ENCODE peak calls at places on chromosomes 6 and 20, in four cellular contexts. P, U, L and C are unnamed samples. For H3K9me3, the result is how much of the 10 kb centered on the place peaks cover.

GRCh38 chr6:89745728-89746127 is 73.9 kb downstream of the MDN1 start:
- DNase-seq in P (no peak), U (peak), L (no peak), C (no peak)

GRCh38 chr6:68447112-68447511 is 188.0 kb upstream of the ADGRB3 start:
- DNase-seq in P (no peak), U (no peak), L (no peak), C (no peak)

GRCh38 chr6:53410508-53411258 is 61.9 kb upstream of the ELOVL5 start:
- DNase-seq in P (peak), U (no peak), L (peak), C (peak)

GRCh38 chr20:43942661-43943285 is 28.1 kb downstream of the TOX2 start:
- DNase-seq in P (no peak), U (no peak), L (peak), C (peak)

GRCh38 chr20:38941726-38942389 is 15.6 kb downstream of the FAM83D start:
- DNase-seq in P (no peak), U (no peak), L (no peak), C (no peak)

GRCh38 chr6:32637219-32637880 is at the start of gene HLA-DQA1:
- DNase-seq in P (no peak), U (no peak), L (peak), C (peak)

GRCh38 chr20:53608456-53609413 is 15.1 kb upstream of the ZNF217 start:
- DNase-seq in P (peak), U (no peak), L (no peak), C (no peak)

GRCh38 chr20:1632228-1632577 is 12.4 kb upstream of the SIRPB1 start:
- DNase-seq in P (no peak), U (no peak), L (peak), C (no peak)

GRCh38 chr6:128310061-128310460 is 210.3 kb downstream of the PTPRK start:
- DNase-seq in P (no peak), U (no peak), L (no peak), C (no peak)

GRCh38 chr6:108653864-108654402 is 93.2 kb downstream of the FOXO3 start:
- DNase-seq in P (peak), U (no peak), L (peak), C (no peak)

GRCh38 chr20:61646986-61647385 is 394.9 kb downstream of the CDH4 start:
- DNase-seq in P (no peak), U (no peak), L (no peak), C (no peak)

GRCh38 chr20:40233401-40233800 is 455.6 kb downstream of the MAFB start:
- DNase-seq in P (no peak), U (no peak), L (no peak), C (no peak)

GRCh38 chr6:155958550-155958949 is 502.9 kb upstream of the NOX3 start:
- DNase-seq in P (no peak), U (no peak), L (peak), C (no peak)

GRCh38 chr6:75532521-75532920 is 38.9 kb upstream of the FILIP1 start:
- DNase-seq in P (no peak), U (no peak), L (peak), C (peak)

GRCh38 chr20:2932497-2932896 is 59.2 kb downstream of the PTPRA start:
- DNase-seq in P (no peak), U (no peak), L (no peak), C (no peak)

GRCh38 chr6:29887330-29887818 is 55.0 kb upstream of the HLA-A start:
- DNase-seq in P (peak), U (no peak), L (peak), C (peak)

GRCh38 chr6:35544748-35545361 is 32.2 kb upstream of the TULP1 start:
- DNase-seq in P (no peak), U (no peak), L (peak), C (peak)

GRCh38 chr6:167968091-167968490 is 29.4 kb upstream of the KIF25 start:
- DNase-seq in P (no peak), U (no peak), L (peak), C (no peak)

GRCh38 chr6:162147281-162147680 is 580.3 kb downstream of the PRKN start:
- DNase-seq in P (no peak), U (no peak), L (no peak), C (no peak)

GRCh38 chr6:53095716-53096115 is 30.5 kb downstream of the FBXO9 start:
- DNase-seq in P (no peak), U (no peak), L (no peak), C (no peak)

GRCh38 chr20:44582321-44583025 is at the start of gene PKIG:
- DNase-seq in P (peak), U (peak), L (no peak), C (peak)

GRCh38 chr6:44386929-44387345 is 569 bp upstream of the CDC5L start:
- DNase-seq in P (peak), U (peak), L (peak), C (peak)

DNA sequence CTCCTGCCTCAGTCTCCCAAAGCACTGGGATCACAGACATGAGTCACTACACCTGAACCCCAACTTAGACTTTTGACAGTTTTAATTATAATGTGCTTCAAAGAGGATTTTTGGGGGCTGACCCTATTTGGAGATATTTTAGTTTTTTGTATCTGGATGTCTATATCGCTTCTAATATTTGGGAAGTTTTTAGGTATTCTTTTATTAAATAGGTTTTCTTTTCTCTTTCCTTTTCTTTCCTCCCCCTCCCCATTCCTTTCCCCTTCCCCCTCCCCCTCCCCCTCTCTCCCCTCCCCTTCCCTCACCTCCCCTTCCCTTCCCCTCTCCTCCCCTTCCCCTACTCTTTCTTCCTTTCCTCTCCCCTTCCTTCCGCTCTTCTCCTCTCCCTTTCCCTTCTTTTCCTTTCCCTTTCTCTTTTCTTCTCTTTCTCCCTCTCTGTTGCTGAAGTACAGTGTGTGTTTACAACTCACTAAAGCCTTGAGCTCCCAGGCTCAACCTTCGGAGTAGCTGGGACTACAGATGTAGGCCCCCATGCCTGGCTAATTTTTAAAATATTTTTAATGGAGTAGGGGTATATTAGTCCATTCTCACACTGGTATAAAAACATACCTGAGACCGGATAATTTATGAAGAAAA is 24.4 kb upstream of the NKX2-4 start:
- DNase-seq in P (no peak), U (no peak), L (no peak), C (no peak)
- H3K9me3 ChIP-seq in P (under half), U (under half), L (under half), C (under half)

DNA sequence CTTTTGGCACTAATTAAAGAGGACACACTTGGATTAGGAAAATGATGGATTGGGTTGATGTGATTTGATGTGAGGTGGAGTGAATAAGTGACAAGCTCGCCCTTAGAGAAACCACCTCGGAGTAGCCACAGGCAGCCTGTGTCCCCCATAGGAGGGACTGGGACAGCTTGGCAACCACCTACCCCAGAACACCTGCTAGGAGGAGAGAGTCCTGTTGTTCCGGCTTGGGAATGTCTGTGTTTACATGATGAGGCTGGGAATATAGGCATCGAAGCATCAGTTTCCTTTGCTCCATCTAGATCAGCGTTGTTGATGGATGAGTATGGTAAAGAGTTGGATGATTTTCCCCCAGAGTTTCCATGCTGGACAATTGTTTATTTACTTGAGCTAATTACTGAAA is 44.4 kb downstream of the PHACTR3 start:
- DNase-seq in P (no peak), U (no peak), L (no peak), C (no peak)
- H3K9me3 ChIP-seq in P (under half), U (under half), L (under half), C (under half)

GRCh38 chr6:1175877-1176276 is 136.0 kb upstream of the FOXQ1 start:
- DNase-seq in P (no peak), U (no peak), L (no peak), C (peak)

GRCh38 chr6:1179571-1180459 is 132.1 kb upstream of the FOXQ1 start:
- DNase-seq in P (no peak), U (no peak), L (peak), C (no peak)

GRCh38 chr6:1178590-1178989 is 133.3 kb upstream of the FOXQ1 start:
- DNase-seq in P (no peak), U (no peak), L (no peak), C (no peak)

GRCh38 chr6:1181939-1182338 is 130.0 kb upstream of the FOXQ1 start:
- DNase-seq in P (no peak), U (no peak), L (peak), C (peak)

DNA sequence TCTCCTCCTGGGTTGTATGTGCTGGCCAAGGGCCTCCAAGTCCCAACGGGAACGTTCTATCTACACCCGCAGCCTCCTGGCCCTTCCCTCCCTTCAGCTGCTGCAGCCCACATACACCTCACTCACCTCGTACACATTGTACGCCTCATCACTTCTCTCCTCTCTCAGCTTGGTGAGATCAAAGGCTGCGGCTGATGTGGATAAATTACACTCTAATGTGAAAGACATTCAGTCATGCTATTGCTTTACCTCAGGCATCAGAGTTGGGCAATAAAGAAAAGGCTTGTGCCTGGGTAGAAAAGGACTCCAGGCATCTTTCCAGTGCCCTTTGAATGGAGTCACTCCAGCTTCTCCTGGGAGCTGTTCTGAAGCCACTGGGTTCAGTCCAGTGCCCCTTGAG is 135.3 kb upstream of the FOXQ1 start:
- DNase-seq in P (no peak), U (no peak), L (no peak), C (peak)
- H3K9me3 ChIP-seq in P (under half), U (under half), L (under half), C (under half)

GRCh38 chr20:51305316-51306052 is 237.0 kb downstream of the NFATC2 start:
- DNase-seq in P (no peak), U (no peak), L (no peak), C (no peak)
- H3K9me3 ChIP-seq in P (under half), U (under half), L (under half), C (under half)

GRCh38 chr6:81023708-81024107 is 728.8 kb downstream of the TENT5A start:
- DNase-seq in P (no peak), U (no peak), L (no peak), C (no peak)

GRCh38 chr6:81031429-81031828 is 721.1 kb downstream of the TENT5A start:
- DNase-seq in P (no peak), U (no peak), L (no peak), C (no peak)

GRCh38 chr6:81023007-81023582 is 729.4 kb downstream of the TENT5A start:
- DNase-seq in P (no peak), U (no peak), L (peak), C (no peak)

GRCh38 chr6:81026041-81026553 is 726.4 kb downstream of the TENT5A start:
- DNase-seq in P (no peak), U (no peak), L (no peak), C (no peak)
- H3K9me3 ChIP-seq in P (under half), U (under half), L (under half), C (under half)

DNA sequence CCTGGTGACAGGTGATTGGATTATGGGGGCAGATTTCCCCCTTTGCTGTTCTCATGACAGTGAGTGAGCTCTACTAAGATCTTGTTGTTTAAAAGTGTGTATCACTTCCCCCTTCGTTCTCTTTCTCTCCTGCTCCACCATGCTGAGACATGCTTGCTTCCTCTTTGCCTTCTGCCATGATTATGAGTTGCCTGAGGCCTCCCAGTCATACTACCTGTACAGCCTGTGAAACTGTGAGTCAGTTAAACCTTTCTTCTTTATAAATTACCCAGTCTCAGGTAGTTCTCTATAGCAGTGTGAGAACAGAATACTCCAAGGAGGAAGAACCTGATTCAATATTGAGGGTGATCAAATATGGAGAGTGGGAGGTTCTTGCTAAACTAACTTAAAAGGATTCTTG is 724.9 kb downstream of the DOK5 start:
- DNase-seq in P (no peak), U (no peak), L (no peak), C (peak)
- H3K9me3 ChIP-seq in P (under half), U (under half), L (under half), C (under half)

DNA sequence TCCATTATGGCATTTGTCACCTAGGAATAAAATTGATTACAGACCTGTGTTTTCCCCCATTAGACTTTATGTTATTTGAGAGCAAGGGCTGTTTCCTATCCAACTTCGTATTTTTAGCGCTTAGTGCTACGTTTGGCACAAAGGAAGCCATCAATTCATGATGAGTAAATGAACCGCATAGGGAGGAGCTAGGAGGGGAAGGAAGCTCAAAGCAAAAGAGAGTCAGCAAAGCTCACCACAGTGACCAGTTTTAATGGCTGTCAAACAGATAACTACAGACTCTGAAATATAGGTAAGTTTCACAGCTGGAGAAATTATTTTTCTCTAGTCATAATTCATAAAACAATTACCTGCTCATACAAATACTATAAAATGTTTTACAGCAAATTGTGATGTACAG is 6.9 kb upstream of the SAMD3 start:
- DNase-seq in P (no peak), U (no peak), L (no peak), C (no peak)
- H3K9me3 ChIP-seq in P (under half), U (under half), L (under half), C (under half)

GRCh38 chr20:59669451-59669850 is 65.1 kb downstream of the PHACTR3 start:
- DNase-seq in P (no peak), U (no peak), L (no peak), C (no peak)

GRCh38 chr20:59666586-59666985 is 62.2 kb downstream of the PHACTR3 start:
- DNase-seq in P (no peak), U (no peak), L (no peak), C (no peak)

GRCh38 chr20:59668926-59669325 is 64.6 kb downstream of the PHACTR3 start:
- DNase-seq in P (no peak), U (no peak), L (no peak), C (no peak)

GRCh38 chr20:59667131-59667530 is 62.8 kb downstream of the PHACTR3 start:
- DNase-seq in P (no peak), U (no peak), L (no peak), C (no peak)

DNA sequence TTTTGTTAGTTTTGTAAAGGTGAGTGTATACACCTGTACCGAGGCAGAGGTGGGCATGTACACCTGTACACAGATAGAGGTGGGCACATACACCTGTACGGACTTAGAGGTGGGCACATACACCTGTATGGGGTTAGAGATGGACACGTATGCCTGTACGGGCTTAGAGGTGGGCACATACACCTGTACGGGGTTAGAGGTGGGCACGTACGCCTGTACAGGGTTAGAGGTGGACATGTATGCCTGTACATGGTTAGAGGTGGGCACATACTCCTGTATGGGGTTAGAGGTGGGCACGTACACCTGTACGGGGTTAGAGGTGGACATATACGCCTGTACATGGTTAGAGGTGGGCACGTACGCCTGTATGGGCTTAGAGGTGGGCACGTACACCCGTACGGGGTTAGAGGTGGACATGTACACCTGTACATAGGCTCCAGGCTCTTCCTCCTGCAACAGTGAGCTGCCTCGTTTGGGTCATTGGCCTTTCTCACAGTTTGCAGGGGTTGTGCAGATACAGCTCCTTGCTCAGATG is 63.7 kb downstream of the PHACTR3 start:
- DNase-seq in P (no peak), U (no peak), L (no peak), C (no peak)
- H3K9me3 ChIP-seq in P (under half), U (under half), L (under half), C (under half)

DNA sequence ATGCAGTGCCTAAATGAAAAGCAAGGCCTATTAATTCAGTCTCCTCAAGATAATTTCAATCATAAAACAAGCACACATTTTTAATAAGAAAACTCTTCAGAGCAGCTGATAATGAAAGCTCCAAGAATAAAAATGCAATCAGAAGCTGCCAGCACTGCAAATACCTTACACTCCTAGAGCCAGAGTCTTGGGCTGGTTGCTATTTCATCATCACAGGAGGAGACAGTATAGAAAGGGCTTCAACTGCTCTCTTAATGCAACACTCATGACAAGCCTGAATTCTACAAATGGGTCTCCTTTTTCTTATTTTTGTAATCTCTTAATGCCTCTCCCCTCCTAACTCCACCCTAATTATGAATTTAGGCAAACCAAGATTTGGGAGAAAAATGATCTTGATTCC is 11.2 kb upstream of the MC3R start:
- DNase-seq in P (no peak), U (no peak), L (no peak), C (no peak)
- H3K9me3 ChIP-seq in P (under half), U (under half), L (under half), C (under half)

DNA sequence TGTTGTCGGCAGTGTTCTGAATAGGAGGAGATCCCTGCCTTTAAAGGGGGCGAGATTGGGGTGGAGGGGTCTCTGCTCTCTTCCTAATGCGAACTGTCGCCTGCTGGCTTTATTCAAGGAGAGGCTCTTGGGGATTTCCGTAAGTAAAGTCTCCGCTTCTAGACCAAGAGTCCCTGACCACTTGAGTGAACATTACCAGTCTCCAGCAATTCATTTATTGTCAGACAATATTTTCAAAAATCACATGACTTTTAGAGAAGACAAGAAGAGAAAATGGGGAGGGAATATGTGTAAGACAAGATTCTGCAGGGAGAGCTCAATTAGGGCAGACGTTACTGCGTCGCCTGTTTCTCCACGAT is 21.2 kb downstream of the POM121L2 start:
- DNase-seq in P (no peak), U (no peak), L (no peak), C (no peak)
- H3K9me3 ChIP-seq in P (under half), U (under half), L (under half), C (under half)